ENCODE peak calls at places on chromosomes 13 and 19, in eight cellular contexts. One of them, this sample, is unnamed.

GRCh38 chr19:4388171-4389063 is 11.9 kb downstream of the SH3GL1 start:
- DNase-seq in HCT116: no peak
- DNase-seq in heart left ventricle: no peak
- DNase-seq in tibial nerve: no peak
- DNase-seq in Peyer's patch: no peak
- DNase-seq in body of pancreas: no peak
- DNase-seq in endothelial cell of umbilical vein: no peak
- DNase-seq in A549: no peak
- DNase-seq in this sample: no peak

GRCh38 chr19:10105241-10106099 is 692 bp upstream of the PPAN start:
- DNase-seq in HCT116: no peak
- DNase-seq in heart left ventricle: no peak
- DNase-seq in tibial nerve: no peak
- DNase-seq in Peyer's patch: no peak
- DNase-seq in body of pancreas: no peak
- DNase-seq in endothelial cell of umbilical vein: no peak
- DNase-seq in A549: no peak
- DNase-seq in this sample: no peak

GRCh38 chr19:38769635-38770211 is 3.6 kb downstream of the LGALS7 start:
- DNase-seq in HCT116: peak
- DNase-seq in heart left ventricle: peak
- DNase-seq in tibial nerve: peak
- DNase-seq in Peyer's patch: peak
- DNase-seq in body of pancreas: peak
- DNase-seq in endothelial cell of umbilical vein: peak
- DNase-seq in A549: peak
- DNase-seq in this sample: peak

GRCh38 chr19:55447421-55448174 is 4.5 kb upstream of the SHISA7 start:
- DNase-seq in HCT116: no peak
- DNase-seq in heart left ventricle: no peak
- DNase-seq in tibial nerve: no peak
- DNase-seq in Peyer's patch: no peak
- DNase-seq in body of pancreas: no peak
- DNase-seq in endothelial cell of umbilical vein: no peak
- DNase-seq in A549: peak
- DNase-seq in this sample: peak

GRCh38 chr19:45200614-45201013 is 22.0 kb downstream of the BLOC1S3 start:
- DNase-seq in HCT116: no peak
- DNase-seq in heart left ventricle: no peak
- DNase-seq in tibial nerve: no peak
- DNase-seq in Peyer's patch: no peak
- DNase-seq in body of pancreas: no peak
- DNase-seq in endothelial cell of umbilical vein: peak
- DNase-seq in A549: peak
- DNase-seq in this sample: no peak

GRCh38 chr19:33195711-33196347 is 1.7 kb downstream of the LRP3 start:
- DNase-seq in HCT116: no peak
- DNase-seq in heart left ventricle: peak
- DNase-seq in tibial nerve: no peak
- DNase-seq in Peyer's patch: no peak
- DNase-seq in body of pancreas: no peak
- DNase-seq in endothelial cell of umbilical vein: no peak
- DNase-seq in A549: no peak
- DNase-seq in this sample: no peak

GRCh38 chr13:102965802-102966201 is 100.4 kb downstream of the SLC10A2 start:
- DNase-seq in HCT116: no peak
- DNase-seq in heart left ventricle: no peak
- DNase-seq in tibial nerve: no peak
- DNase-seq in Peyer's patch: no peak
- DNase-seq in body of pancreas: no peak
- DNase-seq in endothelial cell of umbilical vein: no peak
- DNase-seq in A549: no peak
- DNase-seq in this sample: no peak

GRCh38 chr13:77544765-77545316 is 9.3 kb downstream of the SCEL start:
- DNase-seq in HCT116: no peak
- DNase-seq in heart left ventricle: no peak
- DNase-seq in tibial nerve: no peak
- DNase-seq in Peyer's patch: no peak
- DNase-seq in body of pancreas: no peak
- DNase-seq in endothelial cell of umbilical vein: peak
- DNase-seq in A549: no peak
- DNase-seq in this sample: no peak

GRCh38 chr19:40286674-40287421 is 1.7 kb upstream of the AKT2 start:
- DNase-seq in HCT116: no peak
- DNase-seq in heart left ventricle: no peak
- DNase-seq in tibial nerve: no peak
- DNase-seq in Peyer's patch: no peak
- DNase-seq in body of pancreas: no peak
- DNase-seq in endothelial cell of umbilical vein: no peak
- DNase-seq in A549: no peak
- DNase-seq in this sample: no peak

GRCh38 chr19:40286235-40286530 is 1.0 kb upstream of the AKT2 start:
- DNase-seq in HCT116: no peak
- DNase-seq in heart left ventricle: no peak
- DNase-seq in tibial nerve: no peak
- DNase-seq in Peyer's patch: no peak
- DNase-seq in body of pancreas: no peak
- DNase-seq in endothelial cell of umbilical vein: no peak
- DNase-seq in A549: no peak
- DNase-seq in this sample: no peak

GRCh38 chr19:40284251-40284500 is 969 bp downstream of the AKT2 start:
- DNase-seq in HCT116: no peak
- DNase-seq in heart left ventricle: no peak
- DNase-seq in tibial nerve: no peak
- DNase-seq in Peyer's patch: no peak
- DNase-seq in body of pancreas: no peak
- DNase-seq in endothelial cell of umbilical vein: peak
- DNase-seq in A549: no peak
- DNase-seq in this sample: no peak

GRCh38 chr19:40284501-40285352 is at the start of gene AKT2:
- DNase-seq in HCT116: no peak
- DNase-seq in heart left ventricle: no peak
- DNase-seq in tibial nerve: no peak
- DNase-seq in Peyer's patch: no peak
- DNase-seq in body of pancreas: peak
- DNase-seq in endothelial cell of umbilical vein: no peak
- DNase-seq in A549: no peak
- DNase-seq in this sample: peak

DNA sequence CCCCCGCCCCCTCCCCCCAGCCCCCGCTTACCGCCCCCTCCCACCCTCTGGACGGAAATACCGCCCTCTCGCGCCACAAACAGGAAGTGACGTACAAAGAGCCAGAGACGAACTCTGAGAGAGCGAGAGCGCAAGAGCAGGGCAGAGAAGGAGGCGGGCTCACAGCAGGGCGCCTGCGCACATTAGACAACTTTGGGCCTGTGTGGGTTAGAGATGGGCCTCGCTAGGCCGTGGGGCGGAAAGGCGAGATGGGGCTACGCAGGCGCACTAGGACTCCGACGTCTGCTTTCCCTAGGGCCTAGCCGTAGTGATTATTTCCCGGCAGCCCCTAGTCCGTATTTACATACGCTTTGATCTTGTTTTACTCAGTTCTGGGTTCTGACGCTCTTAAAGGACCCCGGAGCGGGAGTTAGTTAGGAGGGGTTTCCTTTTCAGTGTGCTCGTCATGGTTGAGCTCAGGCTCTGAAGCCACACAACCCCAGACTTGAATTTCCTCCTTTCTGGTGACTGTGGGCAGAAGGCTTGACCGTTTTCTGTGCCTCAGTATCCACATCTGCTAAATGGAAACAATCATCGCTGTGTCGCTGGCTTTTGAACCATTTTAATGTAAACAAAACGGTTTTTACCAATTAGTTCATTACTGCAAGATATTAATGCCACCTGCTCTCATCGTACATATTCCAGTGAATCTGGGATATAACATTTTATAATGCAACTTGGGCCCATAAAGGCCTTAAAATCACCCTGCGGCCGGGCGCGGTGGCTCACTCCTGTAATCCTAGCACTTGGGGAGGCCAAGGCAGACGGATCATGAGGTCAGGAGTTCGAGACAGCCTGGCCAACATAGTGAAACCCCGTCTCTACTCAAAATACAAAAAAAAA is 449 bp upstream of the AKT2 start:
- DNase-seq in HCT116: peak
- DNase-seq in heart left ventricle: peak
- DNase-seq in tibial nerve: peak
- DNase-seq in Peyer's patch: peak
- DNase-seq in body of pancreas: peak
- DNase-seq in endothelial cell of umbilical vein: peak
- DNase-seq in A549: peak
- DNase-seq in this sample: peak
- TF ChIP-seq POLR2A in HCT116: peak
- TF ChIP-seq POLR2A in heart left ventricle: no peak
- TF ChIP-seq POLR2A in tibial nerve: peak
- TF ChIP-seq POLR2A in Peyer's patch: peak
- TF ChIP-seq POLR2A in body of pancreas: peak
- TF ChIP-seq POLR2A in endothelial cell of umbilical vein: peak
- TF ChIP-seq POLR2A in A549: peak
- TF ChIP-seq POLR2A in this sample: peak

DNA sequence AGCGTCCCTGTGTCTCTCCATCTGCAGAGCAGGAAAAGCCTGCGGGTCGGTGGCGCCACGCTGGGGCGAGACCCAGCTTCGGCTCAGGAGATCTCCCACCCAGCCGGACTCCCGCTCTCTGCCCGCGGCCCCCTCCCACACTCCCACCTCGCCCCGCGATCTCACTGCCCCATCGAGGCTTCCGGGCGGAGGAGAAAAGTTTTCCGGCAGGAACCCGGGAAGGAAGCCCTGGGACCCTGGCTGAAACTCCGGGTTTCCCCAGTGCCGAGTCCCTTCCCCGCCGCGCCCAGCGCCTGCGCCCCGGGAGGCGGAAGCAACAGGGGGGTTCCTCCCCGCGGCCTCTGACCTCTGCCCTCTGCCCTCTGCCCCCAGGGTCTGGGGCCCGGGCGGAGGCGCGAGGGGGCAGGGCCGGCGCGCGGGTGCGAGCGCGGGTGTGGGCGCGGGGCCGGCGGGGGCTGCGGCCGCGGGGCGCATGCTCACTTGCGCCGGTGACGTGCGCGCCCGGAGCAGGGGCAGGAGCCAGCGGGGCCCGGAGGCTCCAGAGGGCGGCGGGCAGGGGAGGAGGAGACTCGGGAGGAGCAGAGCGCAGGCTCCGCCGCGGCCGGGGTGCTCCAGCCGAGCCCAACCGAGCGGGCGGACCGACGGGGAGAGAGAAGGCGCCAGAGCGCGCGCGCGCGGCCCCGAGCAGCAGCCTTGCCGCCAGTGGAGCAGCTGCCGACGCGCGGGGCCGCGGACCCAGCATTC is at the start of gene ATP11A:
- DNase-seq in HCT116: peak
- DNase-seq in heart left ventricle: peak
- DNase-seq in tibial nerve: peak
- DNase-seq in Peyer's patch: peak
- DNase-seq in body of pancreas: peak
- DNase-seq in endothelial cell of umbilical vein: peak
- DNase-seq in A549: peak
- DNase-seq in this sample: peak
- TF ChIP-seq POLR2A in HCT116: no peak
- TF ChIP-seq POLR2A in heart left ventricle: peak
- TF ChIP-seq POLR2A in tibial nerve: peak
- TF ChIP-seq POLR2A in Peyer's patch: peak
- TF ChIP-seq POLR2A in body of pancreas: peak
- TF ChIP-seq POLR2A in endothelial cell of umbilical vein: peak
- TF ChIP-seq POLR2A in A549: peak
- TF ChIP-seq POLR2A in this sample: peak

DNA sequence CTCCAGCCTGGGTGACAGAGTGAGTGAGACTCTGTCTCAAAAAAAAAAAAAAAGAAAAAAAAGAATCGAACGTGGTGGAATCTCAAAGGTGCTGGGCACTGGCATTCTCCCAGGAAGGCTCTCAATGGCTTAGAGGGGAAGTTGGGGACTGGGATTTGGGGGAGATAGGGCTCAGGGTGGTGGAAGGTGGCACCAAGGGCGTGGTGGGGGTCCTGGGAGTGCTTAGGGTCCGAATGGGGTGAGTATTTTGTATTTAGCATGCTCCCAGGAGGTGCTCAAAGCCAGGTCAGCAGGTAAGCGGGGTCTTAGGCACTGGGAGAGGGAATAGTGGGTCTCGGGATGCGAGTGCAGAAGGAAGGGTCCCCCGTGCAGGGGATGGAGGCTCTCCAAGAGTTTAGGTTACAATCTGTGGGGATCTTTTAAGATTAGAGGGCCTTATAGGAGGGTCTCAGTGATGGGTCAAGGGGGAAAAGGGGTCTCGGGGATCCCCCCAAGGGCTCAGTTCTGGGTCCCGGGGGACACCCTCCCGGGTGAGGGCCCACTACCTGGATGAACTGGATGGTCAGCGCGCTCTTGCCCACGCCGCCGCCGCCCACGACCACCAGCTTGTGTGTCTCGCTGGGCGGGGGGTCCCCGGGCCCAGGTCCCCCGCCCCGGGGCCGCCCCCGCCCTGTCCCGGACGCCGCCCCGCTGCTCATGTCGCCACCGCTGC is 386 bp downstream of the RRAS start:
- DNase-seq in HCT116: no peak
- DNase-seq in heart left ventricle: no peak
- DNase-seq in tibial nerve: no peak
- DNase-seq in Peyer's patch: no peak
- DNase-seq in body of pancreas: no peak
- DNase-seq in endothelial cell of umbilical vein: no peak
- DNase-seq in A549: no peak
- DNase-seq in this sample: no peak
- TF ChIP-seq POLR2A in HCT116: no peak
- TF ChIP-seq POLR2A in heart left ventricle: peak
- TF ChIP-seq POLR2A in tibial nerve: peak
- TF ChIP-seq POLR2A in Peyer's patch: peak
- TF ChIP-seq POLR2A in body of pancreas: no peak
- TF ChIP-seq POLR2A in endothelial cell of umbilical vein: no peak
- TF ChIP-seq POLR2A in A549: peak
- TF ChIP-seq POLR2A in this sample: no peak

GRCh38 chr19:40688987-40689338 is 1.5 kb downstream of the NUMBL start:
- DNase-seq in HCT116: no peak
- DNase-seq in heart left ventricle: no peak
- DNase-seq in tibial nerve: no peak
- DNase-seq in Peyer's patch: no peak
- DNase-seq in body of pancreas: no peak
- DNase-seq in endothelial cell of umbilical vein: no peak
- DNase-seq in A549: no peak
- DNase-seq in this sample: peak

GRCh38 chr19:40690699-40691420 is 409 bp upstream of the NUMBL start:
- DNase-seq in HCT116: peak
- DNase-seq in heart left ventricle: peak
- DNase-seq in tibial nerve: peak
- DNase-seq in Peyer's patch: peak
- DNase-seq in body of pancreas: peak
- DNase-seq in endothelial cell of umbilical vein: peak
- DNase-seq in A549: peak
- DNase-seq in this sample: peak

GRCh38 chr19:40688294-40688693 is 2.2 kb downstream of the NUMBL start:
- DNase-seq in HCT116: no peak
- DNase-seq in heart left ventricle: no peak
- DNase-seq in tibial nerve: no peak
- DNase-seq in Peyer's patch: no peak
- DNase-seq in body of pancreas: no peak
- DNase-seq in endothelial cell of umbilical vein: no peak
- DNase-seq in A549: no peak
- DNase-seq in this sample: no peak

GRCh38 chr19:40690050-40690698 is at the start of gene NUMBL:
- DNase-seq in HCT116: no peak
- DNase-seq in heart left ventricle: no peak
- DNase-seq in tibial nerve: no peak
- DNase-seq in Peyer's patch: no peak
- DNase-seq in body of pancreas: no peak
- DNase-seq in endothelial cell of umbilical vein: no peak
- DNase-seq in A549: no peak
- DNase-seq in this sample: no peak

GRCh38 chr19:40689339-40690049 is 957 bp downstream of the NUMBL start:
- DNase-seq in HCT116: no peak
- DNase-seq in heart left ventricle: peak
- DNase-seq in tibial nerve: no peak
- DNase-seq in Peyer's patch: no peak
- DNase-seq in body of pancreas: peak
- DNase-seq in endothelial cell of umbilical vein: peak
- DNase-seq in A549: no peak
- DNase-seq in this sample: peak
- TF ChIP-seq POLR2A in HCT116: no peak
- TF ChIP-seq POLR2A in heart left ventricle: no peak
- TF ChIP-seq POLR2A in tibial nerve: no peak
- TF ChIP-seq POLR2A in Peyer's patch: no peak
- TF ChIP-seq POLR2A in body of pancreas: no peak
- TF ChIP-seq POLR2A in endothelial cell of umbilical vein: peak
- TF ChIP-seq POLR2A in A549: no peak
- TF ChIP-seq POLR2A in this sample: peak